ENCODE peak calls at places on chromosomes 1 and 21, in seven cellular contexts. A is mesothelial cell of epicardium, N is AG10803, B is tibial artery, D is astrocyte, R is fibroblast of pulmonary artery, U is lower leg skin. V is an unnamed sample.

GRCh38 chr21:33025471-33026298 is at the start of gene OLIG2:
- DNase-seq in U (no peak), D (no peak), R (no peak), B (no peak), A (peak), N (no peak), V (no peak)

GRCh38 chr1:111618953-111619634 is 495 bp upstream of the RAP1A start:
- DNase-seq in U (no peak), B (no peak), R (no peak), D (no peak), A (no peak), N (no peak), V (no peak)

GRCh38 chr1:17295292-17295691 is 12.7 kb upstream of the PADI4 start:
- DNase-seq in A (no peak), U (no peak), N (no peak), R (no peak), D (no peak), B (no peak), V (no peak)

GRCh38 chr1:207026177-207026576 is 6.4 kb downstream of the C1orf116 start:
- DNase-seq in A (no peak), R (no peak), D (peak), N (peak), U (no peak), B (no peak), V (no peak)

GRCh38 chr1:177385760-177386698 is 215.3 kb downstream of the BRINP2 start:
- DNase-seq in N (peak), U (no peak), D (peak), B (no peak), A (no peak), R (no peak), V (no peak)

GRCh38 chr1:203152158-203153034 is 23.2 kb downstream of the MYBPH start:
- DNase-seq in B (no peak), D (peak), U (no peak), A (no peak), N (peak), R (no peak), V (no peak)

GRCh38 chr1:22266162-22266561 is 123.3 kb upstream of the WNT4 start:
- DNase-seq in A (no peak), U (no peak), D (no peak), R (no peak), N (no peak), B (no peak), V (no peak)

GRCh38 chr1:201583663-201584062 is 44.7 kb downstream of the NAV1 start:
- DNase-seq in N (no peak), U (no peak), D (no peak), B (no peak), A (no peak), R (no peak), V (no peak)

GRCh38 chr1:237042892-237043576 is 1.1 kb downstream of the RYR2 start:
- DNase-seq in B (peak), R (no peak), N (no peak), D (no peak), U (no peak), A (peak), V (no peak)

GRCh38 chr1:178653091-178653490 is 72.0 kb upstream of the RALGPS2 start:
- DNase-seq in U (no peak), N (no peak), A (no peak), R (no peak), B (no peak), D (no peak), V (no peak)

GRCh38 chr1:165288301-165289120 is 68.0 kb downstream of the LMX1A start:
- DNase-seq in A (no peak), D (no peak), U (no peak), B (no peak), N (peak), R (no peak), V (no peak)

GRCh38 chr21:33480481-33481103 is 818 bp upstream of the TMEM50B start:
- DNase-seq in N (no peak), A (no peak), U (no peak), R (no peak), D (no peak), B (no peak), V (no peak)

GRCh38 chr1:110440877-110441276 is 10.1 kb upstream of the PROK1 start:
- DNase-seq in A (no peak), N (peak), U (no peak), D (peak), R (peak), B (no peak), V (peak)

GRCh38 chr1:155272466-155273133 is 704 bp downstream of the CLK2 start:
- DNase-seq in R (peak), D (peak), N (peak), U (no peak), B (no peak), A (no peak), V (no peak)

GRCh38 chr1:159900086-159900680 is at the start of gene CFAP45:
- DNase-seq in U (peak), N (peak), D (peak), A (peak), R (peak), B (peak), V (no peak)

GRCh38 chr1:206797534-206798383 is 25.5 kb upstream of the IL10 start:
- DNase-seq in A (no peak), N (no peak), U (no peak), D (no peak), B (no peak), R (peak), V (no peak)

GRCh38 chr21:46153259-46154154 is 1.9 kb downstream of the FTCD start:
- DNase-seq in R (peak), D (no peak), A (peak), B (peak), U (no peak), N (peak), V (no peak)

GRCh38 chr1:88079036-88079435 is 605.0 kb upstream of the PKN2 start:
- DNase-seq in N (no peak), D (peak), R (peak), B (no peak), U (no peak), A (no peak), V (no peak)

GRCh38 chr1:240499012-240499411 is 112.9 kb downstream of the GREM2 start:
- DNase-seq in B (no peak), R (peak), N (peak), U (no peak), A (no peak), D (peak), V (no peak)

GRCh38 chr1:32100359-32100758 is 7.5 kb upstream of the KPNA6 start:
- DNase-seq in N (no peak), B (peak), R (peak), D (no peak), A (no peak), U (no peak), V (no peak)

GRCh38 chr1:16204634-16205332 is 7.7 kb downstream of the ARHGEF19 start:
- DNase-seq in D (no peak), R (no peak), U (no peak), B (no peak), A (no peak), N (no peak), V (no peak)

GRCh38 chr1:181674617-181675016 is 191.3 kb downstream of the CACNA1E start:
- DNase-seq in U (no peak), R (no peak), D (no peak), N (no peak), B (no peak), A (no peak), V (no peak)

GRCh38 chr1:232423591-232423990 is 206.3 kb downstream of the SIPA1L2 start:
- DNase-seq in A (no peak), R (peak), N (no peak), U (no peak), D (no peak), B (no peak), V (no peak)

GRCh38 chr1:164735315-164736052 is 176.5 kb downstream of the PBX1 start:
- DNase-seq in D (peak), N (no peak), A (no peak), R (peak), U (no peak), B (no peak), V (no peak)

GRCh38 chr1:2548068-2548589 is 8.0 kb upstream of the TNFRSF14 start:
- DNase-seq in U (peak), B (peak), N (peak), R (peak), A (peak), D (peak), V (no peak)

GRCh38 chr21:39667353-39667891 is 54.7 kb downstream of the B3GALT5 start:
- DNase-seq in D (no peak), U (no peak), A (no peak), R (no peak), B (no peak), N (no peak), V (no peak)

GRCh38 chr21:39669976-39670671 is 57.4 kb downstream of the B3GALT5 start:
- DNase-seq in U (no peak), A (no peak), N (no peak), R (no peak), B (no peak), D (no peak), V (no peak)

GRCh38 chr21:39666681-39667315 is 54.1 kb downstream of the B3GALT5 start:
- DNase-seq in U (no peak), D (no peak), R (no peak), N (no peak), A (no peak), B (no peak), V (no peak)

GRCh38 chr21:39669485-39669884 is 56.7 kb downstream of the B3GALT5 start:
- DNase-seq in U (no peak), B (no peak), D (no peak), A (no peak), R (no peak), N (no peak), V (no peak)

DNA sequence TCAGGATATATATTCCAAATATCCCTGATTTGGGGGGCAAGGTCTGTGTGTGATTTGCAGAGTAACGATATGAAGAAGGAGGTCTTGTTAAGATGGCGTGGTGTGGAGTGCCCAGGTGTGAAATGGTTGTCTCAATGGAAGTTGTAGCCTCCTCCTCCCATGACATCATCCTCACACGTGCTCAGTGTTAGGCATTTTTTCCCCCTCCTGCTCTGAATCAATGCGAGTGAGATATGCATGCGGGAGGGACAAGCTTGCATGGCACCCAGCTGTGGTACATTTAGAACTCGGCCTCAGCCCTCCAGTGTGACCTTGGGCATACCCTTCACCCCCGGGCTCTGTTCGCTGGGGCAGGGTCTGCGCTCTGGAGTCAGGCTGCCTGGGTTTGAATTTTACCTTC is 55.6 kb downstream of the B3GALT5 start:
- DNase-seq in R (no peak), B (no peak), N (no peak), D (no peak), A (no peak), U (no peak), V (no peak)
- TF ChIP-seq CTCF in R (no peak), B (no peak), N (no peak), D (no peak), A (no peak), U (no peak), V (no peak)

DNA sequence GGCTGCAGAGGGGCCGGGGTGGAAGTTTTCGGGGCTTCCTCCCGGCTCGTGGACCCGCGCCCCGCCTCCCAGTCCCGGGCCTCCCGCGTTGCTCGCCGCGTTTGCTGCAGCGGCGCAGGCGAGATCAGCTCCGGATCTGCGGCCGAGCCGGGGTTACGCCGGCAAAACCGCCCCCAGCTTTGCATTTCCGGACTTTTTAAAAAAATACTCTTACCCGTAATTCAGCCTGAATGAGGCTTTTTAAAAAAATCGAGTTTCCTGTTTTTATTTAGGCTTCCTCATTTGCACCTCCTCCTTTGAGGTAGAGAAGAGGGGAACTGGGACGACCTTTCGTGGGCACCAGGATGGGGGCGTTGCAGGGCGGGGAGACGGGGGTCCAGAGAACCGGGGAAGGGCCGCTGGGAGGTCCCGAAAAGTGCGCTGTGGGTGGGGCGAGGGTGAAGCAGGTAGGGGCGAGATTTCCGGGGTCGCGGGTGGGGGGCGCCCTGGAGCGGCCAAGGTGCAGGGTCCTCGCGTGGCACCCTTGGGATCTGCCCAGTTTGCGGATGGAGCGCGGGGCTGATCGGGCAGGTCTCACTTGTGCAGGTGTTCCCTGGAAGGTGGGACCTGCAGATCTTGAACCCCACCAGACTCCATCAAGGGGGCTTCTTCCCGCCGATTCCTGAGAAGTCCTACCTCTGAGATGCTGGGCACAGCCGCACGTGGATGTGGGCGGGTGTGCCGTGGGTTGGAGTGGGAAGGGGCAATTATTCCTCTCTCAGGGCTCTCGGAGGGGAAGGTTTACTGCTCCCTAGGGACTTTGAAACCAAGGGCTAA is 1.1 kb downstream of the PIK3CD start:
- DNase-seq in D (no peak), B (no peak), R (peak), A (no peak), N (no peak), U (no peak), V (no peak)
- TF ChIP-seq CTCF in D (no peak), B (no peak), R (no peak), A (no peak), N (no peak), U (no peak), V (no peak)

DNA sequence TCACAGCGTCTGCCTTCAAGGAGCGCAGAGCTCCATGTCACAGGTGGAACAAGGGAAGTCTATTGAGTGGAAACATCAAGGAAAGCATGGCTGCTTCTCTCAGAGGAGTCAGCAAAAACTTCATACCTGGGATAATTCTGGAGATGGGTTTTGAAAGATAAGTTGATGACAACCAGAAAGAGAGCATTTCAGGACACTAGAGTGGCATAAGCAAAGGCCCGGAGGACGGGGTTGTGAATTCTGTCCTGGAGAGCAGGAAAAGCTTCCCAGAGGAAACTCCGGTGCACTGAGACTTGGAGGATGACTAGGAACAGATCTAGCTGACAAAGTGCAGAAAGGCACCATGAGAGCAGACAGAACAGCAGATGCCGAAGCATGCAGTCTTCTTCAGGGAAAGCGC is 223.0 kb downstream of the PLPP3 start:
- DNase-seq in B (no peak), D (no peak), N (no peak), R (no peak), A (no peak), U (no peak), V (no peak)
- TF ChIP-seq CTCF in B (no peak), D (no peak), N (no peak), R (no peak), A (no peak), U (no peak), V (no peak)

GRCh38 chr1:220881918-220882891 is 3.0 kb downstream of the HLX start:
- DNase-seq in N (peak), A (no peak), B (no peak), U (no peak), R (peak), D (no peak), V (no peak)
- TF ChIP-seq CTCF in N (no peak), A (no peak), B (no peak), U (no peak), R (no peak), D (no peak), V (no peak)

GRCh38 chr21:25638634-25639166 is 358 bp upstream of the JAM2 start:
- DNase-seq in U (no peak), A (no peak), R (peak), D (no peak), N (peak), B (no peak), V (no peak)

GRCh38 chr21:25639167-25639921 is at the start of gene JAM2:
- DNase-seq in D (peak), R (peak), A (peak), B (peak), U (no peak), N (peak), V (no peak)

GRCh38 chr21:25640671-25641292 is 1.7 kb downstream of the JAM2 start:
- DNase-seq in A (no peak), D (no peak), B (no peak), N (no peak), U (no peak), R (no peak), V (no peak)

GRCh38 chr21:25637846-25638245 is 1.2 kb upstream of the JAM2 start:
- DNase-seq in A (no peak), R (no peak), U (no peak), D (no peak), B (no peak), N (no peak), V (no peak)

DNA sequence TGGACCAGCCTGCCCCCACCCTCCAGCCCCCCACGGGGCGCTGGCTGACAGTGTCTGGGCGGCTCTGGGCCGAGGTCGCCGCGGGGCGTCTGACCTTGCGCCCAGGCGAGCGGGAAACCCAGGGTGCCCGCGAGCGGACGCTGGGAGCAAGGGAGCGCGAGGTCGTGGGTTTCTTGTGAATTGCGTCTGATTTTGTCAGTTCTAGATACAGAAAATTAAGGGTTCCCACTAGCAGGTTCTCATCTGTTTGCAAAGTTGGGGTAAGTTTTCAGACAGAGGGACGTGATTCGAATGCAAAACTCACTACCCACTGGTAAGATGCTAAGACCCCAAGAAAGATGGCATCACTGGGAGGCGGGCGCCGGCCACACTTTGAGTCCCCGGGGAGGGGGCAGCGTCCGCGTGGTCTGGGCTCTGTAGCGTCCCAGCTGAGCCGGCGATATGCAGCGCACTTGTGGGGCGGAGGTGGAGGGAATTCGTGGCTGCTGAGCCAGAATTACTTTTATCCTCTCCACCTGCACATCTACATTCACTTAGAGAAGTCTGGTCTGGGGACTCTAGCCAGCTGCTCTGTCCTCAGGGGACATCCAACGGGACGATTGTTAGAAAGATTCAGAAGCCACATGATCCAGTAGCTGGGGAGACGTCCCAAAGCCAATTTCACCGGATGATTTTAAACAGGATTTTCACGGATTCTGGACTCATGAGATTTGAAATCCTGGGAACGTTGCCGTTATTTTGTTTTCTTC is 1.0 kb downstream of the JAM2 start:
- DNase-seq in U (no peak), R (no peak), N (no peak), D (no peak), B (no peak), A (peak), V (no peak)
- TF ChIP-seq CTCF in U (no peak), R (no peak), N (no peak), D (no peak), B (no peak), A (no peak), V (no peak)

DNA sequence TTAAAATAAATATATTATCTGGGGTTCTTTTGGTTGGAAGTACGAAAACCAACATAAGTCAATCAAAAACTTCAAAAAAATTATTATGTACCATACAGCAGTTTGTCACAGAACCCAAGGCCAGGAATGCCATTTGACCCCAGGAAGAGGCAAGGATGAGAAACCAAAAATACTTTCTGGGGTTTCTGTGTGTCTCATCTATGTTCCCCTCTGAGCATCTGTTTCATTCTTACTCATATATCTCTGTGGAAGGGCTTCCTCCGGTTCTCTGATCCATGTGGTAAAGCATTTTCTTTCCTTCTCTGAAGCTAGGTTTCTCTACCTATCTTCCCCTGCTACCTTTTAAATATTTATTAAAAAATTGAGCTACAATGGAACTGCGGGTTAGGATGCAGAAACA is 9.8 kb upstream of the FCRL1 start:
- DNase-seq in U (no peak), D (no peak), B (no peak), R (no peak), A (no peak), N (no peak), V (no peak)
- TF ChIP-seq CTCF in U (no peak), D (no peak), B (no peak), R (no peak), A (no peak), N (no peak), V (no peak)

GRCh38 chr1:42957229-42957879 is 1.3 kb downstream of the SLC2A1 start:
- DNase-seq in D (no peak), R (no peak), B (no peak), U (no peak), A (no peak), N (no peak), V (no peak)

GRCh38 chr1:42955311-42956063 is 3.2 kb downstream of the SLC2A1 start:
- DNase-seq in N (no peak), B (no peak), U (no peak), R (no peak), D (no peak), A (no peak), V (no peak)

GRCh38 chr1:42958488-42959317 is at the start of gene SLC2A1:
- DNase-seq in A (peak), N (peak), B (peak), R (peak), D (peak), U (peak), V (no peak)

GRCh38 chr1:42956739-42957138 is 1.9 kb downstream of the SLC2A1 start:
- DNase-seq in R (no peak), U (no peak), B (no peak), A (no peak), D (no peak), N (no peak), V (no peak)

GRCh38 chr1:42957880-42958487 is 684 bp downstream of the SLC2A1 start:
- DNase-seq in D (no peak), U (no peak), R (peak), A (peak), B (peak), N (peak), V (no peak)
- TF ChIP-seq CTCF in D (no peak), U (no peak), R (no peak), A (no peak), B (no peak), N (no peak), V (no peak)

GRCh38 chr1:193338194-193338593 is 151.8 kb upstream of the B3GALT2 start:
- DNase-seq in B (no peak), U (no peak), A (no peak), D (peak), R (no peak), N (peak), V (no peak)
- TF ChIP-seq CTCF in B (no peak), U (no peak), A (no peak), D (peak), R (peak), N (peak), V (peak)